ENCODE peak calls at places on chromosomes 5 and 9, in five cellular contexts. Q is Calu3, W is DMS53, D is SJSA1, Z is NCI-H1105 treated with DMSO at 0.1 percent for 48 hours. C is an unnamed sample.
A peak's percentile ranks its signal among the peaks of the same experiment; 100 is the strongest.

GRCh38 chr5:32642276-32643002 is 57.1 kb downstream of the SUB1 start:
- DNase-seq in Q (no peak), W (no peak), D (no peak), Z (no peak), C (no peak)

GRCh38 chr9:105393576-105394344 is 54.1 kb upstream of the FSD1L start:
- DNase-seq in Q (no peak), W (no peak), D (no peak), Z (no peak), C (no peak)

GRCh38 chr5:95901676-95902646 is 59.7 kb downstream of the ELL2 start:
- DNase-seq in Q (peak; percentile 13), W (peak; percentile 82), D (peak; percentile 59), Z (no peak), C (no peak)

GRCh38 chr5:106860398-106861044 is 810.2 kb downstream of the EFNA5 start:
- DNase-seq in Q (no peak), W (no peak), D (no peak), Z (no peak), C (no peak)

GRCh38 chr5:138241688-138242547 is 28.8 kb upstream of the CDC23 start:
- DNase-seq in Q (peak; percentile 25), W (peak; percentile 65), D (no peak), Z (no peak), C (peak; percentile 75)

GRCh38 chr9:3888496-3888858 is 362.7 kb upstream of the RFX3 start:
- DNase-seq in Q (no peak), W (no peak), D (no peak), Z (no peak), C (no peak)

GRCh38 chr9:98020471-98021145 is 35.9 kb upstream of the NANS start:
- DNase-seq in Q (no peak), W (peak; percentile 10), D (peak; percentile 24), Z (no peak), C (no peak)

GRCh38 chr9:30711591-30711990 is 1672.9 kb upstream of the ACO1 start:
- DNase-seq in Q (no peak), W (no peak), D (no peak), Z (no peak), C (no peak)

GRCh38 chr5:177232761-177233160 is 70.8 kb downstream of the RAB24 start:
- DNase-seq in Q (no peak), W (no peak), D (no peak), Z (no peak), C (no peak)

GRCh38 chr9:114250235-114250568 is 72.7 kb upstream of the ORM1 start:
- DNase-seq in Q (no peak), W (no peak), D (peak; percentile 54), Z (peak; percentile 22), C (no peak)

GRCh38 chr9:121779381-121780117 is 128.1 kb downstream of the DAB2IP start:
- DNase-seq in Q (no peak), W (no peak), D (no peak), Z (no peak), C (no peak)

GRCh38 chr5:77180167-77181081 is 30.1 kb upstream of the PDE8B start:
- DNase-seq in Q (peak; percentile 60), W (peak; percentile 58), D (no peak), Z (peak; percentile 1), C (no peak)

GRCh38 chr5:9452181-9452580 is 93.7 kb downstream of the SEMA5A start:
- DNase-seq in Q (no peak), W (no peak), D (no peak), Z (no peak), C (no peak)

C was measured in NCI-H1417.